ENCODE peak calls at places on chromosomes 6 and 20, in seven cellular contexts. C is HCT116, Y is SK-N-SH, X is K562, O is HepG2, I is H1, G is GM12878. S is an unnamed sample.

GRCh38 chr6:135657207-135657606 is 159.7 kb upstream of the AHI1 start:
- DNase-seq in O (no peak), I (no peak), G (no peak), X (no peak), Y (no peak), C (no peak), S (no peak)

GRCh38 chr6:41488392-41489129 is 57.6 kb upstream of the FOXP4 start:
- DNase-seq in G (peak; percentile 42), O (peak; percentile 51), I (peak; percentile 62), X (no peak), C (no peak), Y (peak; percentile 63), S (no peak)

GRCh38 chr20:44319880-44320422 is 8.9 kb upstream of the FITM2 start:
- DNase-seq in C (no peak), I (no peak), O (no peak), Y (no peak), G (no peak), X (no peak), S (no peak)

GRCh38 chr20:35831029-35831428 is 59.2 kb downstream of the PHF20 start:
- DNase-seq in C (no peak), O (no peak), G (no peak), I (no peak), X (no peak), Y (no peak), S (no peak)

GRCh38 chr20:49037962-49038387 is 8.1 kb upstream of the CSE1L start:
- DNase-seq in C (no peak), X (peak; percentile 67), I (no peak), O (no peak), Y (no peak), G (no peak), S (no peak)

GRCh38 chr6:10528170-10528981 is 7.2 kb downstream of the GCNT2 start:
- DNase-seq in Y (no peak), O (peak; percentile 94), I (no peak), G (peak; percentile 72), X (no peak), C (no peak), S (no peak)

GRCh38 chr6:7165736-7166296 is 58.1 kb downstream of the RREB1 start:
- DNase-seq in X (peak; percentile 71), O (no peak), C (no peak), G (no peak), Y (no peak), I (no peak), S (no peak)

GRCh38 chr6:70180904-70181599 is 121.8 kb downstream of the COL9A1 start:
- DNase-seq in C (no peak), I (no peak), O (no peak), X (no peak), Y (no peak), G (no peak), S (no peak)

GRCh38 chr6:106162926-106163325 is 76.8 kb downstream of the PRDM1 start:
- DNase-seq in Y (no peak), X (no peak), C (no peak), G (no peak), O (no peak), I (no peak), S (no peak)

GRCh38 chr6:27479319-27480182 is 6.6 kb upstream of the ZNF184 start:
- DNase-seq in G (peak; percentile 97), C (peak; percentile 84), O (peak; percentile 85), X (peak; percentile 89), Y (peak; percentile 65), I (peak; percentile 92), S (peak; percentile 89)

GRCh38 chr6:130252527-130253237 is 29.9 kb upstream of the SAMD3 start:
- DNase-seq in I (no peak), G (no peak), O (no peak), X (no peak), Y (no peak), C (no peak), S (no peak)

GRCh38 chr20:51732454-51732791 is 35.8 kb downstream of the ATP9A start:
- DNase-seq in C (no peak), O (no peak), G (no peak), X (no peak), I (no peak), Y (no peak), S (no peak)

GRCh38 chr20:56187791-56188190 is 60.7 kb upstream of the MC3R start:
- DNase-seq in C (no peak), O (peak; percentile 16), Y (peak; percentile 42), I (peak; percentile 56), X (peak; percentile 6), G (no peak), S (peak; percentile 49)

GRCh38 chr20:36654506-36654905 is 8.5 kb upstream of the SLA2 start:
- DNase-seq in O (no peak), I (no peak), Y (no peak), X (no peak), C (no peak), G (no peak), S (no peak)

GRCh38 chr6:152273638-152274037 is 363.5 kb downstream of the SYNE1 start:
- DNase-seq in X (no peak), I (no peak), O (no peak), Y (no peak), G (no peak), C (no peak), S (no peak)

GRCh38 chr6:43972915-43973304 is 154.3 kb downstream of the MRPL14 start:
- DNase-seq in X (no peak), C (no peak), O (no peak), Y (no peak), G (no peak), I (no peak), S (peak; percentile 70)

DNA sequence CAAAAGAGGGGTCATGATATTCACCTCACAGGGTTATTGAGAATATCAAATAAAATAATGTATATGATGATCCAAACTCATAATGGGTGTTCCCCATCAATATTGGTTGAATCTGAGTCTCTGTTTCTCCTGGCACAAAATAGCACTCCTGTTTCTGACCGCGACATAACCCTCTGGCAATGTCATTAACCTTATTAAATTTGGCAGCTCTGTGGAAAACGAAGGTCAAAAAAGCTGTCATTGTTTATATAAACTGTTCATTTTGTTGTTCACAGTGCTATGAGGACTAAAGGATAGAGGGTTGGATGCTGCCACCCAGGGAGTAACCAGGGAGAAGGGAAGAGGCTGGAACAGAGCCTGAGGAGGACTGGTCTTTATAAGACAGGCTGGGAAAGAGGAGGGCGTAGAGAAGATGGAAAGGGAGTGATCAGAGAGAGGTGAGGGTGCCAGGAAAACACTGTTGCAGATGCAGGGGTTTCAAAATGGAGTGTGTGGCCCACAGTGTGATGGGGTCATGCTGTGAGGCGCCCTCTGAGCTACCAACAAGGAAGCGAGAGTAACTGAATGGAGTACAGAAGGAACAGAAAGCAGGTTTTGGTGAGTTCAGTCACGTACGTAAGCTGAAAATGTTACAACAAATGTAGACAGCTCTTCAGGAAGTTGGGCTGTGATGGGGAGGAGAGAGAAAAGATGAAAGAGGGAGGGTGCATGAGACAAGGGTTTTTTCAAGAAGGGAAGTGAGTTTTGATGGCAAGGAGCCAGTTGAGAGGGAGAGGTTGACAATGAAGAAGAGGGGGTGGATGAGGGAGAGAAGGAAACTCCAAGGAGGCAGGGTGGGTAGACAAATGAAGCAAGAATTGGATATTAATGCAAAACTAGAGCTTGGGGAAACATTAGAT is 251.6 kb upstream of the TAB2 start:
- DNase-seq in O (no peak), C (no peak), I (no peak), X (no peak), Y (no peak), G (peak; percentile 99), S (no peak)
- TF ChIP-seq JUND in O (no peak), C (no peak), I (no peak), X (no peak), Y (no peak), G (no peak), S (no peak)

GRCh38 chr6:337782-338464 is 45.6 kb downstream of the DUSP22 start:
- DNase-seq in Y (no peak), G (no peak), O (no peak), C (no peak), I (no peak), X (no peak), S (no peak)
- TF ChIP-seq JUND in Y (no peak), G (no peak), O (no peak), C (no peak), I (no peak), X (no peak), S (no peak)

DNA sequence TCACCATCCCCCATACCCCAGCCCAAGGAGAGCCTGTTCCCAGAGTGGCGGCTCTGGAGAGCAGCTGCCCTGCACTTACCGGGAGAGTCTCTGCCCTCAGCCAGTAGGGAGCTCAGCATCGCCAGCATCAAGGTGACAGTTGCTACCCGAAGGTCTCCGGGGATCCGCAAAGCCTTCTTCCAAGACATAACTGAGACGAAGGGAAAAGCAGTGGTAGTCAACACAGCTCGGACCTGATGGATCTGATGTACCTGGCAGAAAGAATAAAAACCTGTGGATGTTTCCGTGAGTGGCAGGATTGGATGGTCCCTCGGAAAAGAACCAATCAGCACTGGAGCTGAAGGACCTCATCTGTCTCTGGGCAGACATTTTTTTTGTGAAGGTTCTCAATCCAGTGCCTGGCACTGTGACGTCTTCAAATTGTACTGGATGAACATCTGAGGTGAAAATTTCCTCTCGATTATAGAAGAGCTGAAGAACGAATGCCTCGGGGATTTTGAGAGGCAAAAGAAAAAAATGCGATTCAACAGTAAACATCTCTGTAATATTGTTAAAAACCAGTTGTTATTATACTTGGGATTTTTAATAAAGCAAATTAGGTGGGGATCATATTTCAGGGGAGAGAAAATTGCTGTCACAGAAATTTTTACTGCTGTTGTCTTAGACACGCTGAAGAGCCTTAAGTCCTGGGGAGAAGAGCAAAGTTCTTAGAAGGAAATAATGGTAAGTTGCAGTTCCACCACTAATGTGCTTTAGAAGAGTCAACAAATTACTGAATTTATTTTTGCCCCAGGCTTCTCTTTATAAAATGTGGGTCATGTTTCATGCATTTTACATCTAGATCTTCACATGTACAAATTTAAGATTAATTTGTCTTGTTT is at the start of gene HLA-DQB1:
- DNase-seq in X (no peak), C (peak; percentile 75), G (peak; percentile 77), O (peak; percentile 22), I (no peak), Y (peak; percentile 49), S (peak; percentile 96)
- TF ChIP-seq JUND in X (no peak), C (no peak), G (no peak), O (no peak), I (no peak), Y (no peak), S (no peak)

GRCh38 chr6:52498538-52499017 is 78.3 kb downstream of the TRAM2 start:
- DNase-seq in G (peak; percentile 74), Y (no peak), X (no peak), I (no peak), C (no peak), O (no peak), S (no peak)

GRCh38 chr6:52500268-52501129 is 76.4 kb downstream of the TRAM2 start:
- DNase-seq in C (no peak), Y (no peak), I (no peak), O (no peak), X (no peak), G (no peak), S (no peak)

GRCh38 chr6:52499681-52500239 is 77.1 kb downstream of the TRAM2 start:
- DNase-seq in C (no peak), X (no peak), G (no peak), O (no peak), I (peak; percentile 43), Y (no peak), S (no peak)

GRCh38 chr6:52497652-52498408 is 77.7 kb downstream of the EFHC1 start:
- DNase-seq in C (no peak), X (no peak), O (no peak), Y (no peak), I (peak; percentile 46), G (peak; percentile 95), S (no peak)

DNA sequence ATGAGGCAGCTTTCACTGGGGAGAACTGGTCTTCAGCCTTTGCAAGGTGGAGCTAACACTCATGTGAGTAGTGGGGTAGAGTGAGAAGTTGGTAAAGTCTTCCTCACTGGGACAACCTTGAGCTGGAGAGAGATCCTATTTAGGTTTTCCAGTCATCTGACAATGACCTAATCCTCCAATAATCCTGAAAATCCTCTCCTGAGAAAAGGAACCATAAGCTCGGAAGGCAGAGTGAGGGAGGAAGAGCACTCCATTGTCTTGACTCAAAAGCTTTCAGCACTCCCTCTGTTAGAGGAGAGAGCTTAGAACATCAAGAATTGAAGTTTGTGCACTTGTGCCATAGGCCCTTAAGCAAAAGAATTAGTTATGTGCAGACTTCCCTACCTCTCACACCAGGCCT is 77.8 kb downstream of the TRAM2 start:
- DNase-seq in I (peak; percentile 43), O (no peak), Y (no peak), X (no peak), C (no peak), G (no peak), S (no peak)
- TF ChIP-seq JUND in I (no peak), O (no peak), Y (no peak), X (no peak), C (no peak), G (no peak), S (no peak)